ENCODE peak calls at places on chromosomes 12 and 14, in eight cellular contexts. B, R, U, N, S, A, Z and O are unnamed samples.

GRCh38 chr12:68003777-68004176 is 14.5 kb downstream of the IFNG-AS1 start:
- DNase-seq in B (no peak), R (peak), U (no peak), N (no peak), S (no peak), A (no peak), Z (no peak), O (no peak)

GRCh38 chr12:43105426-43105981 is 446.5 kb downstream of the ADAMTS20 start:
- DNase-seq in B (no peak), R (no peak), U (no peak), N (no peak), S (no peak), A (no peak), Z (no peak), O (no peak)

GRCh38 chr14:46818147-46818546 is 166.6 kb upstream of the RPL10L start:
- DNase-seq in B (no peak), R (no peak), U (no peak), N (no peak), S (no peak), A (no peak), Z (no peak), O (no peak)

GRCh38 chr14:31572955-31573354 is 11.8 kb downstream of the NUBPL start:
- DNase-seq in B (no peak), R (no peak), U (no peak), N (no peak), S (no peak), A (no peak), Z (peak), O (no peak)

GRCh38 chr12:53071591-53072551 is 7.3 kb downstream of the SPRYD3 start:
- DNase-seq in B (peak), R (peak), U (no peak), N (no peak), S (peak), A (no peak), Z (no peak), O (peak)

GRCh38 chr12:66905201-66905600 is 226.3 kb upstream of the GRIP1 start:
- DNase-seq in B (no peak), R (no peak), U (no peak), N (no peak), S (no peak), A (no peak), Z (peak), O (no peak)

GRCh38 chr14:21056520-21057163 is 980 bp upstream of the RNASE8 start:
- DNase-seq in B (no peak), R (no peak), U (no peak), N (no peak), S (no peak), A (no peak), Z (peak), O (no peak)

GRCh38 chr14:77032854-77033621 is 4.5 kb upstream of the IRF2BPL start:
- DNase-seq in B (peak), R (peak), U (peak), N (peak), S (peak), A (peak), Z (peak), O (peak)

GRCh38 chr12:52508211-52508610 is 12.0 kb downstream of the KRT5 start:
- DNase-seq in B (no peak), R (no peak), U (no peak), N (no peak), S (no peak), A (no peak), Z (no peak), O (no peak)

GRCh38 chr12:49548481-49548821 is 9.6 kb downstream of the KCNH3 start:
- DNase-seq in B (no peak), R (no peak), U (no peak), N (no peak), S (peak), A (no peak), Z (no peak), O (no peak)

GRCh38 chr12:49549735-49550710 is 11.2 kb downstream of the KCNH3 start:
- DNase-seq in B (no peak), R (no peak), U (no peak), N (no peak), S (peak), A (no peak), Z (no peak), O (no peak)

GRCh38 chr12:49550853-49551252 is 12.0 kb downstream of the KCNH3 start:
- DNase-seq in B (no peak), R (no peak), U (no peak), N (no peak), S (no peak), A (peak), Z (no peak), O (no peak)

GRCh38 chr12:49547090-49547690 is 8.4 kb downstream of the KCNH3 start:
- DNase-seq in B (no peak), R (no peak), U (no peak), N (no peak), S (no peak), A (no peak), Z (peak), O (no peak)

DNA sequence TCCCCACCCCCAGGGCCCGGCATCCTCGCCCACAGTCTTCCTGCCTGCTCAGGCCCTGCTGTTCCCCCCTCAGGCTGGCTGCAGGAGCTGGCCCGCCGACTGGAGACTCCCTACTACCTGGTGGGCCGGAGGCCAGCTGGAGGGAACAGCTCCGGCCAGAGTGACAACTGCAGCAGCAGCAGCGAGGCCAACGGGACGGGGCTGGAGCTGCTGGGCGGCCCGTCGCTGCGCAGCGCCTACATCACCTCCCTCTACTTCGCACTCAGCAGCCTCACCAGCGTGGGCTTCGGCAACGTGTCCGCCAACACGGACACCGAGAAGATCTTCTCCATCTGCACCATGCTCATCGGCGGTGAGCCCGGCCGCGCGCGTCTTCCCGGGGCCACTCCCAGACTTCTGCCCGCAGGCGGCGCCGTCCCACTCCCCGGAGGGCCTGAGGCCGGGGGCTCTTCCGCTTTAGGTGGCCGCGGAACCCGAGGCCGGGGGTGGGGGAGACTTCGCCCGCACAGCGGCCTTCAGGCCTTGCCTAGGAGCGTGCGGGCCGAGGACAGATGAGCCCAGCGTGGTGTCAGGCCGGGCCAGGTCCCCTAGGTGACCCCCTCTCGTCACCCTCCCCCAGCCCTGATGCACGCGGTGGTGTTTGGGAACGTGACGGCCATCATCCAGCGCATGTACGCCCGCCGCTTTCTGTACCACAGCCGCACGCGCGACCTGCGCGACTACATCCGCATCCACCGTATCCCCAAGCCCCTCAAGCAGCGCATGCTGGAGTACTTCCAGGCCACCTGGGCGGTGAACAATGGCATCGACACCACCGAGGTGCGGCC is 10.2 kb downstream of the KCNH3 start:
- DNase-seq in B (peak), R (peak), U (peak), N (no peak), S (peak), A (no peak), Z (no peak), O (no peak)
- TF ChIP-seq CTCF in B (peak), R (peak), U (peak), N (no peak), S (peak), A (no peak), Z (no peak), O (peak)

GRCh38 chr12:101590383-101590782 is 4.4 kb upstream of the MYBPC1 start:
- DNase-seq in B (no peak), R (no peak), U (no peak), N (no peak), S (no peak), A (no peak), Z (no peak), O (no peak)
- H3K4me3 ChIP-seq in B (no peak), R (no peak), U (no peak), N (no peak), S (no peak), A (no peak), Z (no peak), O (no peak)

GRCh38 chr12:106684497-106684896 is 90.0 kb upstream of the RIC8B start:
- DNase-seq in B (no peak), R (no peak), U (no peak), N (no peak), S (no peak), A (no peak), Z (no peak), O (no peak)

GRCh38 chr12:106685381-106685780 is 89.1 kb upstream of the RIC8B start:
- DNase-seq in B (no peak), R (no peak), U (no peak), N (no peak), S (no peak), A (no peak), Z (no peak), O (no peak)

GRCh38 chr12:106681210-106681609 is 93.3 kb upstream of the RIC8B start:
- DNase-seq in B (no peak), R (no peak), U (no peak), N (no peak), S (no peak), A (no peak), Z (no peak), O (no peak)

GRCh38 chr12:106680280-106680679 is 94.2 kb upstream of the RIC8B start:
- DNase-seq in B (no peak), R (no peak), U (no peak), N (no peak), S (no peak), A (no peak), Z (no peak), O (no peak)

GRCh38 chr12:106682594-106683234 is 91.8 kb upstream of the RIC8B start:
- DNase-seq in B (peak), R (peak), U (no peak), N (peak), S (no peak), A (peak), Z (peak), O (peak)
- TF ChIP-seq CTCF in B (peak), R (no peak), U (no peak), N (peak), S (peak), A (peak), Z (peak), O (peak)

DNA sequence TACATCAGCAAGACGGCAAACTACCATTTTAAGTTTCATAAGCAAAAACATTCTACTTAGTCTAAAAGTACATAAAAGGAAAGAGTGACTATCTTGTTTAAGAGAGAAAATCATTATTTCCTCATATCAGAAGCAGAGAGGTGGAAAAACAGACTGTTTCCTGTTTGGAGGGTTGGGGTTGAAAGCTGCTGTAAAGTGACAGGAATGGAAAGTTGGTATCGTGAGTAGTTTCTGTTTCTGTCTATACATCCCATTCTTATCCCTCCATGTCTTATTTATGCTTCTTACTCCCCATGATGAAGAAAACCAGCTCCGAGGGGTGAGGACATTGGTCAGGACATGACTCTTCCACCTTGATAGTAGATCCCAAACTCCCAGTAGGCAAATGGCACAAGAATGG is 216.5 kb downstream of the EGLN3 start:
- DNase-seq in B (peak), R (no peak), U (no peak), N (no peak), S (no peak), A (no peak), Z (no peak), O (no peak)
- H3K4me3 ChIP-seq in B (peak), R (no peak), U (no peak), N (no peak), S (no peak), A (no peak), Z (no peak), O (no peak)

GRCh38 chr12:2588345-2588744 is 206.4 kb upstream of the FKBP4 start:
- DNase-seq in B (no peak), R (no peak), U (no peak), N (no peak), S (no peak), A (no peak), Z (no peak), O (no peak)
- TF ChIP-seq CTCF in B (no peak), R (no peak), U (no peak), N (no peak), S (no peak), A (no peak), Z (no peak), O (no peak)

DNA sequence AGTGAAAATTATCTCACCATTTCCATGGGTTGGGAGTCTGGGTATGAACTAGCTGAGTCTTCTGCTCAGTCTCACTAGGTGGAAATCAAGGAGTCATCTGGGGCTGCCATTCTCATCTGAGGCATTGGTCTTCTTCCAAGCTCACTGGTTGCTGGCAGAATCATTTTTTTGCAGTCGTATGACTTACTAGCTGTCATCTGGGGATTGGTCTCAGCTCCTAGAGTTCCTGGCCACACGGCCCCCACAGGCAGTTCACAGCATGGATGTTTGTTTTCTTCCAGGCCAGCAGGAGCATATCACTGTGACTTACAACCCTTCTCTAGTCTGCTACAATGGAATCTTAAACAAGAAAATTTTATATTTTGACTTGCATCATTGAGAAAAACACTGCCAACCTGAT is 18.6 kb upstream of the OR10AD1 start:
- DNase-seq in B (no peak), R (no peak), U (no peak), N (no peak), S (no peak), A (no peak), Z (no peak), O (no peak)
- H3K4me3 ChIP-seq in B (no peak), R (no peak), U (no peak), N (no peak), S (no peak), A (no peak), Z (no peak), O (no peak)

GRCh38 chr12:95963104-95963503 is 20.0 kb downstream of the AMDHD1 start:
- DNase-seq in B (no peak), R (no peak), U (no peak), N (peak), S (no peak), A (no peak), Z (no peak), O (no peak)
- TF ChIP-seq CTCF in B (no peak), R (no peak), U (no peak), N (peak), S (no peak), A (peak), Z (no peak), O (no peak)

GRCh38 chr12:1930816-1931597 is 12.6 kb upstream of the CACNA2D4 start:
- DNase-seq in B (no peak), R (no peak), U (no peak), N (no peak), S (peak), A (no peak), Z (no peak), O (no peak)

GRCh38 chr12:1931642-1932041 is 13.2 kb upstream of the CACNA2D4 start:
- DNase-seq in B (no peak), R (no peak), U (no peak), N (no peak), S (no peak), A (no peak), Z (no peak), O (no peak)

GRCh38 chr12:1934068-1934467 is 15.6 kb upstream of the CACNA2D4 start:
- DNase-seq in B (no peak), R (no peak), U (no peak), N (no peak), S (no peak), A (no peak), Z (no peak), O (no peak)

GRCh38 chr12:1933342-1933992 is 15.0 kb upstream of the CACNA2D4 start:
- DNase-seq in B (no peak), R (peak), U (no peak), N (peak), S (peak), A (no peak), Z (no peak), O (no peak)

GRCh38 chr12:1932264-1932777 is 13.9 kb upstream of the CACNA2D4 start:
- DNase-seq in B (no peak), R (peak), U (peak), N (peak), S (peak), A (no peak), Z (no peak), O (no peak)
- H3K4me3 ChIP-seq in B (no peak), R (no peak), U (no peak), N (no peak), S (no peak), A (no peak), Z (no peak), O (no peak)

GRCh38 chr14:23051482-23051881 is 5.8 kb downstream of the CDH24 start:
- DNase-seq in B (no peak), R (no peak), U (no peak), N (no peak), S (no peak), A (no peak), Z (no peak), O (no peak)

GRCh38 chr14:23052671-23053070 is 4.6 kb downstream of the CDH24 start:
- DNase-seq in B (no peak), R (no peak), U (no peak), N (no peak), S (peak), A (no peak), Z (no peak), O (no peak)

GRCh38 chr14:23054000-23054811 is 3.1 kb downstream of the CDH24 start:
- DNase-seq in B (no peak), R (no peak), U (no peak), N (no peak), S (peak), A (no peak), Z (no peak), O (no peak)

GRCh38 chr14:23053426-23053825 is 3.9 kb downstream of the CDH24 start:
- DNase-seq in B (no peak), R (no peak), U (no peak), N (no peak), S (peak), A (no peak), Z (no peak), O (no peak)

GRCh38 chr14:23052182-23052623 is 5.1 kb downstream of the CDH24 start:
- DNase-seq in B (no peak), R (no peak), U (no peak), N (no peak), S (no peak), A (peak), Z (peak), O (no peak)
- TF ChIP-seq CTCF in B (no peak), R (no peak), U (peak), N (no peak), S (no peak), A (peak), Z (peak), O (peak)

DNA sequence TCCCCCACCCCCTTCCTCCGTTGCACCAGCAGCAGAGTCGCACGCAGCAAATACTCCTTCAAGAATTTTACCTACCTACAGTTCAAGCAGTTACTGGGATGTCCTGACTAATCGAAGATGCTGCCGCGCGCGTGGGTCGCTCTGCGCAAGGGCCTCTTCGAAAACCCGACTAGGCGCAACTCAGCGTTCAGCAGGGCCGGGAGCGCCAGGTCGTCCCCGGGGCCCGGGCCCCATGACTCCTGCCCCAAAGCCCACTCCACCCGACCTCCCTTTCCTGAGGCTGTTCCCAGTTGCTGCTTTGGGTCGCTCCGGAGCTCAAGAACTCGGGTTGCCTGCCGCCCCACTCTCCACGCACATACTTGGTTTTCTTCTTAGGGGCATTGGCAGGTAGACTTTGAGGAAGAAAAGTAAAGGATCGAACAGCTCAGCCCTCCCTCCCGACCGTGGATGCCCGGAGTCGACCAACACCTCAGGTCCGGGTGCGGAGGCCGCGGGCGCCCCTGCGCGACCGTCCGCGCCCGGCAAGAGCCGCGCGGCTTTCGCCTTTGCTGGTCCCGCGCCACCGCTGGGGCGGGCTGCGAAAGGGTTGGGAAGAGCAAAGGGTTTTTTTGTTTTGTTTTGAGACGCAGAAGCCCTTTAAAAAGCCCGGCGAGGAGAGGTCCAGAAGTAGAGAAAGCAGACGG is 1.9 kb downstream of the BMP4 start:
- DNase-seq in B (peak), R (peak), U (no peak), N (no peak), S (peak), A (no peak), Z (peak), O (peak)
- H3K4me3 ChIP-seq in B (peak), R (peak), U (peak), N (peak), S (peak), A (peak), Z (peak), O (peak)